ENCODE peak calls at places on chromosomes 11 and 22, in five cellular contexts. One of them, this sample, is unnamed.
A peak's percentile ranks its signal among the peaks of the same experiment; 100 is the strongest.

GRCh38 chr11:121352301-121352891 is 59.8 kb downstream of the SC5D start:
- DNase-seq in sigmoid colon: no peak
- DNase-seq in transverse colon: no peak
- DNase-seq in K562: no peak
- DNase-seq in esophagus muscularis mucosa: no peak
- DNase-seq in this sample: no peak

GRCh38 chr11:12377824-12378593 is 638 bp downstream of the PARVA start:
- DNase-seq in sigmoid colon: peak; percentile 94
- DNase-seq in transverse colon: peak; percentile 86
- DNase-seq in K562: peak; percentile 24
- DNase-seq in esophagus muscularis mucosa: peak; percentile 92
- DNase-seq in this sample: peak; percentile 79

GRCh38 chr11:105344938-105345337 is 205.4 kb upstream of the CARD18 start:
- DNase-seq in sigmoid colon: no peak
- DNase-seq in transverse colon: no peak
- DNase-seq in K562: no peak
- DNase-seq in esophagus muscularis mucosa: no peak
- DNase-seq in this sample: no peak

GRCh38 chr11:123405123-123405592 is 24.9 kb upstream of the GRAMD1B start:
- DNase-seq in sigmoid colon: no peak
- DNase-seq in transverse colon: no peak
- DNase-seq in K562: no peak
- DNase-seq in esophagus muscularis mucosa: peak; percentile 83
- DNase-seq in this sample: no peak

GRCh38 chr22:40418366-40419201 is 48.2 kb downstream of the SGSM3 start:
- DNase-seq in sigmoid colon: peak; percentile 86
- DNase-seq in transverse colon: peak; percentile 32
- DNase-seq in K562: peak; percentile 19
- DNase-seq in esophagus muscularis mucosa: no peak
- DNase-seq in this sample: no peak

GRCh38 chr11:65436412-65437032 is 13.9 kb downstream of the NEAT1 start:
- DNase-seq in sigmoid colon: peak; percentile 62
- DNase-seq in transverse colon: peak; percentile 19
- DNase-seq in K562: no peak
- DNase-seq in esophagus muscularis mucosa: peak; percentile 45
- DNase-seq in this sample: no peak

GRCh38 chr11:18264677-18265542 is 1.2 kb upstream of the SAA1 start:
- DNase-seq in sigmoid colon: no peak
- DNase-seq in transverse colon: no peak
- DNase-seq in K562: no peak
- DNase-seq in esophagus muscularis mucosa: peak; percentile 53
- DNase-seq in this sample: no peak

GRCh38 chr11:1796297-1797011 is 32.7 kb upstream of the CTSD start:
- DNase-seq in sigmoid colon: no peak
- DNase-seq in transverse colon: no peak
- DNase-seq in K562: no peak
- DNase-seq in esophagus muscularis mucosa: no peak
- DNase-seq in this sample: no peak

GRCh38 chr11:80451105-80451504 is 1010.3 kb upstream of the TENM4 start:
- DNase-seq in sigmoid colon: no peak
- DNase-seq in transverse colon: no peak
- DNase-seq in K562: no peak
- DNase-seq in esophagus muscularis mucosa: no peak
- DNase-seq in this sample: no peak

GRCh38 chr22:40196628-40197027 is 18.9 kb downstream of the TNRC6B start:
- DNase-seq in sigmoid colon: no peak
- DNase-seq in transverse colon: no peak
- DNase-seq in K562: no peak
- DNase-seq in esophagus muscularis mucosa: no peak
- DNase-seq in this sample: no peak

GRCh38 chr11:34266090-34266912 is 91.5 kb downstream of the ABTB2 start:
- DNase-seq in sigmoid colon: peak; percentile 76
- DNase-seq in transverse colon: no peak
- DNase-seq in K562: no peak
- DNase-seq in esophagus muscularis mucosa: no peak
- DNase-seq in this sample: peak; percentile 67

GRCh38 chr11:47466701-47467250 is 17.8 kb upstream of the RAPSN start:
- DNase-seq in sigmoid colon: peak; percentile 82
- DNase-seq in transverse colon: peak; percentile 46
- DNase-seq in K562: no peak
- DNase-seq in esophagus muscularis mucosa: no peak
- DNase-seq in this sample: peak; percentile 80

GRCh38 chr11:17742019-17742418 is 7.4 kb downstream of the KCNC1 start:
- DNase-seq in sigmoid colon: peak; percentile 19
- DNase-seq in transverse colon: no peak
- DNase-seq in K562: no peak
- DNase-seq in esophagus muscularis mucosa: no peak
- DNase-seq in this sample: no peak

GRCh38 chr11:29019960-29020683 is 911.9 kb downstream of the METTL15 start:
- DNase-seq in sigmoid colon: no peak
- DNase-seq in transverse colon: no peak
- DNase-seq in K562: no peak
- DNase-seq in esophagus muscularis mucosa: no peak
- DNase-seq in this sample: no peak

GRCh38 chr11:1034456-1035295 is 1.8 kb downstream of the MUC6 start:
- DNase-seq in sigmoid colon: no peak
- DNase-seq in transverse colon: no peak
- DNase-seq in K562: no peak
- DNase-seq in esophagus muscularis mucosa: no peak
- DNase-seq in this sample: no peak

GRCh38 chr22:49192857-49193250 is 634.8 kb downstream of the BRD1 start:
- DNase-seq in sigmoid colon: no peak
- DNase-seq in transverse colon: no peak
- DNase-seq in K562: no peak
- DNase-seq in esophagus muscularis mucosa: no peak
- DNase-seq in this sample: no peak

GRCh38 chr11:103794262-103794661 is 242.2 kb upstream of the DDI1 start:
- DNase-seq in sigmoid colon: no peak
- DNase-seq in transverse colon: no peak
- DNase-seq in K562: no peak
- DNase-seq in esophagus muscularis mucosa: no peak
- DNase-seq in this sample: no peak

GRCh38 chr11:125414121-125414520 is 81.9 kb downstream of the FEZ1 start:
- DNase-seq in sigmoid colon: no peak
- DNase-seq in transverse colon: no peak
- DNase-seq in K562: no peak
- DNase-seq in esophagus muscularis mucosa: no peak
- DNase-seq in this sample: no peak

GRCh38 chr11:132022718-132023117 is 652.3 kb downstream of the NTM start:
- DNase-seq in sigmoid colon: no peak
- DNase-seq in transverse colon: no peak
- DNase-seq in K562: no peak
- DNase-seq in esophagus muscularis mucosa: no peak
- DNase-seq in this sample: no peak

GRCh38 chr11:10942621-10943020 is 84.8 kb upstream of the ZBED5 start:
- DNase-seq in sigmoid colon: no peak
- DNase-seq in transverse colon: no peak
- DNase-seq in K562: no peak
- DNase-seq in esophagus muscularis mucosa: no peak
- DNase-seq in this sample: no peak

GRCh38 chr11:69241844-69242582 is 51.9 kb upstream of the MYEOV start:
- DNase-seq in sigmoid colon: no peak
- DNase-seq in transverse colon: no peak
- DNase-seq in K562: no peak
- DNase-seq in esophagus muscularis mucosa: no peak
- DNase-seq in this sample: no peak

GRCh38 chr22:44191036-44191454 is 10.3 kb downstream of the PARVG start:
- DNase-seq in sigmoid colon: peak; percentile 57
- DNase-seq in transverse colon: no peak
- DNase-seq in K562: no peak
- DNase-seq in esophagus muscularis mucosa: no peak
- DNase-seq in this sample: no peak

GRCh38 chr22:25419247-25420113 is 145.0 kb upstream of the GRK3 start:
- DNase-seq in sigmoid colon: peak; percentile 77
- DNase-seq in transverse colon: peak; percentile 38
- DNase-seq in K562: no peak
- DNase-seq in esophagus muscularis mucosa: no peak
- DNase-seq in this sample: no peak

GRCh38 chr11:3367221-3367620 is 11.7 kb downstream of the ZNF195 start:
- DNase-seq in sigmoid colon: no peak
- DNase-seq in transverse colon: no peak
- DNase-seq in K562: no peak
- DNase-seq in esophagus muscularis mucosa: no peak
- DNase-seq in this sample: no peak

GRCh38 chr22:26550498-26551033 is 38.3 kb upstream of the TFIP11 start:
- DNase-seq in sigmoid colon: no peak
- DNase-seq in transverse colon: no peak
- DNase-seq in K562: no peak
- DNase-seq in esophagus muscularis mucosa: no peak
- DNase-seq in this sample: no peak
- TF ChIP-seq EP300 in sigmoid colon: no peak
- TF ChIP-seq EP300 in transverse colon: no peak
- TF ChIP-seq EP300 in K562: no peak
- TF ChIP-seq EP300 in esophagus muscularis mucosa: no peak
- TF ChIP-seq EP300 in this sample: no peak

GRCh38 chr22:37692627-37693285 is 4.1 kb upstream of the TRIOBP start:
- DNase-seq in sigmoid colon: no peak
- DNase-seq in transverse colon: no peak
- DNase-seq in K562: no peak
- DNase-seq in esophagus muscularis mucosa: no peak
- DNase-seq in this sample: no peak

GRCh38 chr22:37701121-37701786 is 4.4 kb downstream of the TRIOBP start:
- DNase-seq in sigmoid colon: no peak
- DNase-seq in transverse colon: no peak
- DNase-seq in K562: no peak
- DNase-seq in esophagus muscularis mucosa: no peak
- DNase-seq in this sample: no peak

GRCh38 chr22:37696657-37697539 is at the start of gene TRIOBP:
- DNase-seq in sigmoid colon: peak; percentile 95
- DNase-seq in transverse colon: peak; percentile 95
- DNase-seq in K562: peak; percentile 88
- DNase-seq in esophagus muscularis mucosa: peak; percentile 98
- DNase-seq in this sample: peak; percentile 90

GRCh38 chr22:37697540-37697835 is 640 bp downstream of the TRIOBP start:
- DNase-seq in sigmoid colon: no peak
- DNase-seq in transverse colon: no peak
- DNase-seq in K562: no peak
- DNase-seq in esophagus muscularis mucosa: no peak
- DNase-seq in this sample: no peak
- TF ChIP-seq CTCF in sigmoid colon: no peak
- TF ChIP-seq CTCF in transverse colon: no peak
- TF ChIP-seq CTCF in K562: no peak
- TF ChIP-seq CTCF in esophagus muscularis mucosa: no peak
- TF ChIP-seq CTCF in this sample: no peak

GRCh38 chr11:128888034-128888985 is 2.8 kb upstream of the KCNJ5 start:
- DNase-seq in sigmoid colon: no peak
- DNase-seq in transverse colon: no peak
- DNase-seq in K562: no peak
- DNase-seq in esophagus muscularis mucosa: no peak
- DNase-seq in this sample: no peak
- TF ChIP-seq EP300 in sigmoid colon: no peak
- TF ChIP-seq EP300 in transverse colon: no peak
- TF ChIP-seq EP300 in K562: no peak
- TF ChIP-seq EP300 in esophagus muscularis mucosa: no peak
- TF ChIP-seq EP300 in this sample: no peak

GRCh38 chr11:7515544-7515943 is 1.7 kb downstream of the PPFIBP2 start:
- DNase-seq in sigmoid colon: no peak
- DNase-seq in transverse colon: no peak
- DNase-seq in K562: no peak
- DNase-seq in esophagus muscularis mucosa: no peak
- DNase-seq in this sample: no peak
- TF ChIP-seq CTCF in sigmoid colon: no peak
- TF ChIP-seq CTCF in transverse colon: no peak
- TF ChIP-seq CTCF in K562: no peak
- TF ChIP-seq CTCF in esophagus muscularis mucosa: no peak
- TF ChIP-seq CTCF in this sample: no peak

DNA sequence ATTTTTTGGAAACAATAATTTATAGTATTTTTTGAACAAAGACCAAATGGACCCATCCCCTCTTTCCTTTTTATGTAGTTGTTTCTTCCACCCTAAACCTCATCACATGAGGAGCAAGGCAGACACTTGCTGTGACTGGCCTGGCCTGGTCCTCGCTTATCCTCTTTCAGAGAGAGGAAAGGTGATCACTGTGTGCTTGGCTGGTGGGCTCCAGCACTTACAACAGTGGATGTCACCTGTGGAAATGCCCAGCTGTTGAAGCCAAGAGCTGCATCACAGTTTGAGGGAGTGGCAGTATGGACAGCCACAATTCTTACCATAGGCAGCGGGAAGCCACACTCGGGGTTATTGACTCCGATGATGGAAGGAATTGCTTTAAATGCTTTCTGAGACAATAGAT is 185.7 kb downstream of the BCR start:
- DNase-seq in sigmoid colon: no peak
- DNase-seq in transverse colon: no peak
- DNase-seq in K562: no peak
- DNase-seq in esophagus muscularis mucosa: peak; percentile 80
- DNase-seq in this sample: no peak
- TF ChIP-seq EP300 in sigmoid colon: no peak
- TF ChIP-seq EP300 in transverse colon: no peak
- TF ChIP-seq EP300 in K562: no peak
- TF ChIP-seq EP300 in esophagus muscularis mucosa: no peak
- TF ChIP-seq EP300 in this sample: no peak

GRCh38 chr11:72534859-72535547 is 100.7 kb upstream of the CLPB start:
- DNase-seq in sigmoid colon: no peak
- DNase-seq in transverse colon: no peak
- DNase-seq in K562: no peak
- DNase-seq in esophagus muscularis mucosa: no peak
- DNase-seq in this sample: no peak
- TF ChIP-seq CTCF in sigmoid colon: no peak
- TF ChIP-seq CTCF in transverse colon: no peak
- TF ChIP-seq CTCF in K562: no peak
- TF ChIP-seq CTCF in esophagus muscularis mucosa: no peak
- TF ChIP-seq CTCF in this sample: no peak

This sample was measured in ovary.